ENCODE peak calls at places on chromosomes 7 and 10, in five cellular contexts. O is stimulated activated CD8-positive, alpha-beta memory T cell treated with anti-CD3 and anti-CD28 coated beads, Interleukin-15, amount 100 ng/mL, for 24 hours; Q is G401; G is SK-MEL-5; C is HEK293T. W is an unnamed sample.

GRCh38 chr10:124271671-124272070 is 147.1 kb downstream of the OAT start:
- DNase-seq in O (no peak), G (no peak), C (no peak), Q (no peak), W (no peak)

GRCh38 chr10:13001041-13001886 is at the start of gene CCDC3:
- DNase-seq in C (peak; percentile 66), O (peak; percentile 0), G (no peak), Q (no peak), W (no peak)

GRCh38 chr7:101717986-101718746 is 89.1 kb upstream of the MYL10 start:
- DNase-seq in Q (no peak), G (no peak), C (no peak), O (no peak), W (no peak)

GRCh38 chr10:38112159-38112558 is 18.0 kb downstream of the ZNF37A start:
- DNase-seq in O (no peak), C (no peak), Q (no peak), G (no peak), W (no peak)

GRCh38 chr10:80204193-80204714 is 1.1 kb downstream of the ANXA11 start:
- DNase-seq in Q (peak; percentile 50), O (no peak), G (peak; percentile 7), C (no peak), W (no peak)

GRCh38 chr10:4294271-4294670 is 509.3 kb upstream of the KLF6 start:
- DNase-seq in G (no peak), C (no peak), O (no peak), Q (no peak), W (no peak)

GRCh38 chr10:103284170-103284569 is 7.2 kb downstream of the INA start:
- DNase-seq in G (no peak), O (no peak), Q (no peak), C (no peak), W (no peak)

GRCh38 chr10:105148921-105149320 is 507.8 kb downstream of the SORCS3 start:
- DNase-seq in Q (no peak), C (no peak), O (no peak), G (no peak), W (no peak)

GRCh38 chr10:16768702-16769101 is 48.5 kb downstream of the RSU1 start:
- DNase-seq in Q (no peak), G (no peak), C (no peak), O (no peak), W (no peak)

GRCh38 chr7:109437957-109438356 is 868.3 kb downstream of the DNAJB9 start:
- DNase-seq in O (no peak), C (no peak), Q (no peak), G (no peak), W (no peak)

GRCh38 chr7:134763960-134764359 is 15.5 kb upstream of the CALD1 start:
- DNase-seq in G (no peak), Q (no peak), C (no peak), O (no peak), W (no peak)